ENCODE peak calls at places on chromosomes 5 and 9, in nine cellular contexts. C, F, Q, W, N, P, E, M and J are unnamed samples.

GRCh38 chr9:76803762-76804161 is 39.5 kb downstream of the PCA3 start:
- DNase-seq in C (no peak), F (no peak), Q (no peak), W (no peak), N (no peak), P (no peak), E (no peak), M (no peak), J (no peak)

GRCh38 chr9:8857330-8858249 is 1058.0 kb upstream of the DMAC1 start:
- DNase-seq in C (peak), F (no peak), Q (peak), W (peak), N (peak), P (no peak), E (peak), M (peak), J (peak)

GRCh38 chr9:100756217-100756616 is 178.3 kb downstream of the CAVIN4 start:
- DNase-seq in C (no peak), F (no peak), Q (no peak), W (no peak), N (no peak), P (no peak), E (no peak), M (no peak), J (no peak)

GRCh38 chr9:35791321-35791921 is at the start of gene NPR2:
- DNase-seq in C (peak), F (no peak), Q (no peak), W (peak), N (no peak), P (no peak), E (no peak), M (peak), J (peak)

GRCh38 chr5:68378204-68378830 is 162.8 kb downstream of the PIK3R1 start:
- DNase-seq in C (no peak), F (no peak), Q (no peak), W (no peak), N (no peak), P (peak), E (no peak), M (no peak), J (no peak)

GRCh38 chr9:7211657-7212056 is 453.9 kb downstream of the KDM4C start:
- DNase-seq in C (no peak), F (no peak), Q (no peak), W (no peak), N (no peak), P (no peak), E (no peak), M (no peak), J (no peak)

GRCh38 chr5:149007174-149007573 is 55.7 kb downstream of the SH3TC2 start:
- DNase-seq in C (no peak), F (no peak), Q (no peak), W (no peak), N (no peak), P (no peak), E (no peak), M (no peak), J (no peak)

GRCh38 chr5:31193591-31194457 is at the start of gene CDH6:
- DNase-seq in C (peak), F (peak), Q (no peak), W (no peak), N (no peak), P (no peak), E (no peak), M (peak), J (no peak)

GRCh38 chr5:95791751-95792150 is 30.8 kb downstream of the GLRX start:
- DNase-seq in C (no peak), F (no peak), Q (no peak), W (no peak), N (no peak), P (no peak), E (no peak), M (no peak), J (no peak)

GRCh38 chr5:89067362-89067761 is 184.4 kb upstream of the MEF2C start:
- DNase-seq in C (no peak), F (no peak), Q (no peak), W (no peak), N (no peak), P (no peak), E (no peak), M (no peak), J (no peak)

DNA sequence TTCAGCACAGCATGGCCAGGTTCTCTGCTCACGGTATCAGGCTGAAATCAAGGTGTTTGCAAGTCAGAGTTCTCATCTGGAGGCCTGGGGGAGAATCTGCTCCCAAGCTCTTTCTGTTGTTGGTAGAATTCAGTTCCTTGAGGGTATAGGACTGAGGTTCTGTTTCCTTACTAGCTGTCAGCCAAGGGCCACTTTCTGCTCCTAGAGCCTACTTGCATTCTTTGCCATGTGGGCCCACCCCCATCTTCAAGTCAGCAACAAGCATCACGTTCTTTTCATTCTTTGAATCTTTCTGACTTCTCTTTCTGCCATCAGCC is 7.4 kb upstream of the CDC42SE2 start:
- DNase-seq in C (no peak), F (no peak), Q (no peak), W (no peak), N (no peak), P (no peak), E (no peak), M (no peak), J (no peak)
- H3K27ac ChIP-seq in C (no peak), F (no peak), Q (peak), W (no peak), N (no peak), P (peak), E (peak), M (no peak), J (no peak)

GRCh38 chr5:170297589-170298462 is at the start of gene LCP2:
- DNase-seq in C (no peak), F (no peak), Q (peak), W (peak), N (no peak), P (no peak), E (no peak), M (no peak), J (no peak)
- TF ChIP-seq EP300 in C (no peak), F (no peak), Q (no peak), W (no peak), N (peak), P (no peak), E (no peak), M (no peak), J (no peak)

DNA sequence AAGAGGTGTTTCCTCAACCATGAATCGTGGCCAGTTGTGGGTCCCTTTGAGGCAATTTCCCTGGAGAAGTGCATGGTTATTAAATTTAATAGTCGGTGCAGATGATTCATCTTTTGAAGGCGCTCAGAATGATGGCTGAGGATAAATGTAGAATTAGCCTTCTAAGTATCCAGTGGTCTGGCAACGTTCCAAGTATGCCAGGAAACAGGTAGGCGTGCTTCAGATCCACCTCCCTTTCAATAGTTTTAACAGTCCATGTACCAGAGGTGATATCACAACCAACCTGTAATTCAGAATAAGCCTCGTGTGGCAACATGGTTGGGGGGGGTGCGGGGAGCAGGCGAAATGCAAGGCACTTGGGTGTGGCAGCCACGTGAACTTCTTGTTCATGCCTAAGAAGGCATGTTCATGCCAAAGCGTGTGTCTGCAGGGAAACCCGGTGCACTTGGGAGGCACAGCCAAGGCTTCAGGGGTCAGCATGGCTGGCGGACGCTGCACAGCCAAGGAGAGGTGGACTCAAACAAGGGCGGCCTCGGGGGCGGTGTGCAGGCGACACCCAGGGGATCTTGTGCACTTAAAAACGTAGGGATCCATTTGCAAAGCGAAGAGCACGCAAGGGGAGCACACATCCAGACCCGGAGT is 5.2 kb upstream of the NKD2 start:
- DNase-seq in C (no peak), F (no peak), Q (peak), W (peak), N (peak), P (no peak), E (peak), M (no peak), J (peak)
- H3K4me3 ChIP-seq in C (no peak), F (no peak), Q (no peak), W (no peak), N (no peak), P (no peak), E (no peak), M (no peak), J (no peak)

GRCh38 chr5:73792687-73793320 is 166.8 kb downstream of the ARHGEF28 start:
- DNase-seq in C (peak), F (peak), Q (peak), W (peak), N (peak), P (peak), E (peak), M (peak), J (peak)

GRCh38 chr5:73797142-73797530 is 171.1 kb downstream of the ARHGEF28 start:
- DNase-seq in C (no peak), F (no peak), Q (no peak), W (no peak), N (no peak), P (no peak), E (no peak), M (no peak), J (no peak)

GRCh38 chr5:73793911-73794310 is 167.9 kb downstream of the ARHGEF28 start:
- DNase-seq in C (no peak), F (no peak), Q (no peak), W (no peak), N (no peak), P (no peak), E (no peak), M (no peak), J (no peak)

GRCh38 chr5:73799401-73799972 is 173.5 kb downstream of the ARHGEF28 start:
- DNase-seq in C (no peak), F (no peak), Q (no peak), W (no peak), N (no peak), P (no peak), E (no peak), M (no peak), J (no peak)

GRCh38 chr5:73796164-73797141 is 170.5 kb downstream of the ARHGEF28 start:
- DNase-seq in C (no peak), F (peak), Q (peak), W (no peak), N (peak), P (peak), E (peak), M (no peak), J (peak)
- H3K27ac ChIP-seq in C (no peak), F (peak), Q (peak), W (no peak), N (peak), P (no peak), E (no peak), M (peak), J (no peak)

GRCh38 chr5:127754259-127754658 is 51.1 kb downstream of the CCDC192 start:
- DNase-seq in C (no peak), F (no peak), Q (no peak), W (no peak), N (no peak), P (no peak), E (peak), M (no peak), J (no peak)
- TF ChIP-seq EP300 in C (no peak), F (no peak), Q (no peak), W (no peak), N (no peak), P (no peak), E (no peak), M (no peak), J (no peak)

DNA sequence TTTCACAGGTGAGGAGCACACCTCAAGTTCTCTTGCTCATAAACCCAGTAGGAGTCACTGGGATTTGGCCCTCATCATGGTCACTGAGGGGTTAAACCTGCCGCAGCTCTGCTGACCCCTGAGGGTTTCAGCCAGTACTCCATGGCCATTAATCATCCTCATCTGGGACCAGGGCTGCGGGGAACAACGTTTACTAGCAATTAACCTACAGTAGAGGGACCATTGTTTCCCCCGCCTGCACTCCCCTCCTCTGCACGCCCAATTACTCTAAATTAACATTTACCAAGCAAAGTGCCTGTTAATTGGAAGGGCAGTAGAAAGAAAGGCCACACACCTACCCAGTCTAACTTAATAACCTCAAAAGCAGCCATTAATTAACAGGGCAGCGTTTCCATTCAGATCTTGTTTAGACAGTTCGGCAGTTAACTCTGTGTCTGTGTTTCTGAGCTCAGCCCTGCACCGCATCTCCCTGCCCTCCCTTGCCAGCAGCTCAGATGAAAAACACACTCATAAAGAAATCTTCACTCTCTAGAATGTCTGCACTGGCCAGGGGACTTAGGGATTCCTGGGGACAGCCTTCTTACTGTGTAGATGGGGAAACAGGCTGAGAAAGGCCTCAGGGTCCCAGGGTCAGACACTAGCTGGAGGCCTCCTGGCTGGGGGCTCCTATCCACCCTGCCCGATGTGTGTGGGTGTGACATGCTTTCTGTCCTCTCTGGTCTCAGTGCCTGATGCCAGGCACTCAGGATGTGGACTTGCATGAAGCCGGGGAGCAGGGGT is 51.6 kb downstream of the ALG2 start:
- DNase-seq in C (no peak), F (no peak), Q (no peak), W (no peak), N (no peak), P (no peak), E (no peak), M (peak), J (no peak)
- H3K4me3 ChIP-seq in C (no peak), F (no peak), Q (no peak), W (no peak), N (no peak), P (no peak), E (no peak), M (no peak), J (no peak)

GRCh38 chr5:39419830-39420229 is 5.0 kb downstream of the DAB2 start:
- DNase-seq in C (no peak), F (no peak), Q (no peak), W (no peak), N (no peak), P (no peak), E (no peak), M (no peak), J (no peak)
- H3K27ac ChIP-seq in C (no peak), F (no peak), Q (peak), W (no peak), N (peak), P (no peak), E (peak), M (peak), J (no peak)

GRCh38 chr5:110441035-110441434 is 285.4 kb downstream of the TMEM232 start:
- DNase-seq in C (no peak), F (no peak), Q (no peak), W (no peak), N (no peak), P (no peak), E (no peak), M (peak), J (no peak)
- TF ChIP-seq EP300 in C (no peak), F (no peak), Q (no peak), W (no peak), N (no peak), P (no peak), E (no peak), M (no peak), J (no peak)

GRCh38 chr9:137235424-137236237 is 4.9 kb downstream of the SLC34A3 start:
- DNase-seq in C (no peak), F (no peak), Q (no peak), W (no peak), N (no peak), P (no peak), E (no peak), M (no peak), J (no peak)

GRCh38 chr9:137236238-137236935 is 4.7 kb upstream of the TUBB4B start:
- DNase-seq in C (peak), F (peak), Q (peak), W (peak), N (peak), P (no peak), E (peak), M (peak), J (peak)

GRCh38 chr9:137237759-137238726 is 3.0 kb upstream of the TUBB4B start:
- DNase-seq in C (no peak), F (no peak), Q (no peak), W (no peak), N (no peak), P (no peak), E (no peak), M (no peak), J (no peak)

GRCh38 chr9:137234758-137235423 is 4.2 kb downstream of the SLC34A3 start:
- DNase-seq in C (no peak), F (no peak), Q (no peak), W (no peak), N (no peak), P (no peak), E (no peak), M (no peak), J (no peak)

DNA sequence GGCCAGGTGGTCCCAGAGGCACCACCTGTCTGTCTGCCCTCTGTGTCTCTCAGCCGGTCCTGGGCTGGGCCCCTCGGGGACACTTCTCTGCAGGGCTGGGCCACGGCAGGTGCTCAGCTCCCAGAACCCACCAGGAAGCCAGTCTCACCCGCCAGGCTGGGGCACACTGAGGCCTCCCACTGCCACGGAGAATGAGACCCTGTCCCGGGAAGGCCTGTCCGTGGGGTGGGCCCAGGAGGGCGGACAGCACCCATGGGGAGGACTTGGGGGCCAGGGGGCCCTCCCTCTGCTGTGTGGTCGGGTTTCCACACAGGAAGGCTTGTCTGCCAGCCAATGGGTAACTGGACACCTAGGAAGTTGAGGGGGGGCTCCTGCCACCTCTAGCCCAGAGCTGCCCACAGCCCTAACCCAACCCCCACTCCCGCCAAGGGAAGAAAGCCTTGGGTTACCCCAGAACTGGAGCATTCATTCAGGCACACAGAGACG is 4.1 kb upstream of the TUBB4B start:
- DNase-seq in C (no peak), F (no peak), Q (no peak), W (no peak), N (no peak), P (no peak), E (no peak), M (no peak), J (no peak)
- H3K4me3 ChIP-seq in C (peak), F (no peak), Q (peak), W (peak), N (no peak), P (no peak), E (no peak), M (no peak), J (no peak)